ENCODE peak calls at places on chromosomes 6 and 20, in five cellular contexts. M is SK-N-SH, J is A549, F is MM.1S, H is breast epithelium. Z is an unnamed sample.

GRCh38 chr6:170238741-170239565 is 51.9 kb downstream of the DLL1 start:
- DNase-seq in F (no peak), H (no peak), M (no peak), J (no peak), Z (no peak)

GRCh38 chr20:32158943-32159660 is 48.4 kb downstream of the PLAGL2 start:
- DNase-seq in H (no peak), M (no peak), F (no peak), J (no peak), Z (no peak)

GRCh38 chr20:3964719-3965118 is 50.6 kb downstream of the RNF24 start:
- DNase-seq in F (no peak), M (no peak), J (no peak), H (no peak), Z (no peak)

GRCh38 chr20:1803216-1804128 is 91.7 kb upstream of the SIRPA start:
- DNase-seq in H (no peak), J (no peak), F (peak; percentile 79), M (peak; percentile 76), Z (peak; percentile 56)

GRCh38 chr20:63702036-63702665 is 5.6 kb downstream of the ARFRP1 start:
- DNase-seq in F (no peak), M (peak; percentile 74), J (no peak), H (no peak), Z (no peak)

GRCh38 chr6:36202101-36202500 is 5.6 kb downstream of the BRPF3 start:
- DNase-seq in M (no peak), J (no peak), F (no peak), H (no peak), Z (no peak)

GRCh38 chr6:41359617-41360313 is 24.4 kb downstream of the NCR2 start:
- DNase-seq in J (no peak), H (no peak), M (no peak), F (no peak), Z (no peak)

GRCh38 chr6:133544419-133544818 is 303.3 kb downstream of the EYA4 start:
- DNase-seq in M (no peak), H (no peak), F (no peak), J (no peak), Z (no peak)

GRCh38 chr6:98539669-98540207 is 294.6 kb upstream of the POU3F2 start:
- DNase-seq in J (no peak), M (no peak), H (no peak), F (peak; percentile 85), Z (no peak)

GRCh38 chr20:50838322-50838625 is 43.4 kb downstream of the BCAS4 start:
- DNase-seq in F (no peak), M (no peak), H (no peak), J (no peak), Z (no peak)

GRCh38 chr20:3165473-3166337 is 6.0 kb upstream of the FASTKD5 start:
- DNase-seq in M (no peak), F (no peak), H (no peak), J (no peak), Z (no peak)

GRCh38 chr6:140436023-140436811 is 1061.8 kb upstream of the CITED2 start:
- DNase-seq in H (peak; percentile 45), J (no peak), F (no peak), M (no peak), Z (no peak)

GRCh38 chr6:139338845-139339244 is 35.6 kb downstream of the CITED2 start:
- DNase-seq in J (no peak), F (no peak), M (no peak), H (no peak), Z (no peak)

GRCh38 chr6:73121421-73121993 is 103.8 kb downstream of the KHDC1L start:
- DNase-seq in F (no peak), M (no peak), H (no peak), J (no peak), Z (no peak)

GRCh38 chr6:23559587-23560343 is 566.2 kb upstream of the NRSN1 start:
- DNase-seq in J (no peak), M (no peak), F (no peak), H (no peak), Z (peak; percentile 48)

GRCh38 chr6:64437996-64438395 is 802.4 kb downstream of the PHF3 start:
- DNase-seq in F (no peak), M (no peak), H (no peak), J (no peak), Z (no peak)

GRCh38 chr6:84526631-84527030 is 237.8 kb downstream of the TBX18 start:
- DNase-seq in F (no peak), M (no peak), J (no peak), H (no peak), Z (no peak)

GRCh38 chr6:164690702-164691500 is 618.5 kb downstream of the C6orf118 start:
- DNase-seq in M (no peak), H (no peak), F (no peak), J (no peak), Z (no peak)

GRCh38 chr20:51379601-51380341 is 162.7 kb downstream of the NFATC2 start:
- DNase-seq in H (no peak), F (no peak), M (no peak), J (no peak), Z (no peak)

GRCh38 chr6:14046476-14047068 is 71.0 kb upstream of the CD83 start:
- DNase-seq in H (no peak), M (peak; percentile 65), F (peak; percentile 64), J (peak; percentile 60), Z (no peak)

GRCh38 chr20:53579581-53580375 is 13.9 kb downstream of the ZNF217 start:
- DNase-seq in F (no peak), J (no peak), M (no peak), H (no peak), Z (peak; percentile 56)

GRCh38 chr20:10646886-10647420 is 26.8 kb downstream of the JAG1 start:
- DNase-seq in M (no peak), J (no peak), F (no peak), H (no peak), Z (no peak)

DNA sequence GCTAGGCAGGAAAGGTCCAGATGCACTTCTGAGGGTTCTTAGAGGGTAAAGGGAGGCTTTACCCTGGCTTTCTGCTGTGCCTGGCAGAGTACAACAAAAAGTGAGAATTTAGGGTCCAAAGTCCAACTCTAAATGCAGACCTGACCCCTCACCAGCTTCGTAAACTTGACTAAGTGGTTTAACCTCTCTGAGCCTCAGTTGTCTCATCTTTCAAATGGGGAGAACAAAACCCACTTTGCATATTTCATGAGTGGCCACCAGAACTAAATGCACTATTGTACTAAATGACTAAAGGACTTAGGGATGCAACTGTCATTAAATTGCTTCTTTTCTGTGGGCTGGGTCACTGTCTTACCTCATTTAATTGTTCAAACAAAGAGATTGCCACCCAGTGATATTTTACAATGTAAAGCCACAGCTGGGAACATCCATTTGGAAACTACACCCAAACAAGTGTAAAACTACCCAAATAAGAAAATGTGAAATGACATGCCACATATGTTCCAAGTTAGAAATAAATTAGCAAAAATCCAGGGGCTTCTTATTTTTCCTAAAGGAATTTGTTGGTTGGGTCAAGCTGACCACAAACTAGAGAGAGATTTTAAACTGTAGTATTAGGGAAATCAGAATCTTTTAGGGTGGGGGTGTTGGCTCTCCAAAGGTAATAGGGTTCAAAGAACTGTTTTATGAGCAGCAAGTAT is 48.3 kb upstream of the RIN2 start:
- DNase-seq in J (no peak), M (no peak), F (no peak), H (no peak), Z (no peak)
- H3K4me1 ChIP-seq in J (peaks cover 18% of the 10 kb centered on the region), M (no peaks in the 10 kb centered on the region), F (peaks cover 15% of the 10 kb centered on the region), H (no peaks in the 10 kb centered on the region), Z (peaks cover 35% of the 10 kb centered on the region)

GRCh38 chr20:44598413-44599290 is 16.3 kb downstream of the PKIG start:
- DNase-seq in J (no peak), M (peak; percentile 41), H (no peak), F (peak; percentile 38), Z (no peak)
- TF ChIP-seq CTCF in J (no peak), M (peak; percentile 38), H (peak; percentile 20), F (peak; percentile 32), Z (no peak)

GRCh38 chr20:34820805-34821578 is 4.5 kb downstream of the NCOA6 start:
- DNase-seq in J (no peak), M (no peak), F (no peak), H (no peak), Z (no peak)
- H3K4me1 ChIP-seq in J (peaks cover 17% of the 10 kb centered on the region), M (peaks cover 5% of the 10 kb centered on the region), F (no peaks in the 10 kb centered on the region), H (no peaks in the 10 kb centered on the region), Z (peaks cover 39% of the 10 kb centered on the region)

GRCh38 chr6:150355932-150356331 is 12.9 kb upstream of the IYD start:
- DNase-seq in J (no peak), H (no peak), F (no peak), M (no peak), Z (no peak)

GRCh38 chr6:150354754-150355571 is 13.8 kb upstream of the IYD start:
- DNase-seq in J (no peak), M (no peak), H (no peak), F (no peak), Z (no peak)

GRCh38 chr6:150347845-150348244 is 21.0 kb upstream of the IYD start:
- DNase-seq in M (no peak), H (no peak), J (no peak), F (no peak), Z (no peak)

GRCh38 chr6:150353445-150353844 is 15.4 kb upstream of the IYD start:
- DNase-seq in J (no peak), M (no peak), H (no peak), F (no peak), Z (no peak)

DNA sequence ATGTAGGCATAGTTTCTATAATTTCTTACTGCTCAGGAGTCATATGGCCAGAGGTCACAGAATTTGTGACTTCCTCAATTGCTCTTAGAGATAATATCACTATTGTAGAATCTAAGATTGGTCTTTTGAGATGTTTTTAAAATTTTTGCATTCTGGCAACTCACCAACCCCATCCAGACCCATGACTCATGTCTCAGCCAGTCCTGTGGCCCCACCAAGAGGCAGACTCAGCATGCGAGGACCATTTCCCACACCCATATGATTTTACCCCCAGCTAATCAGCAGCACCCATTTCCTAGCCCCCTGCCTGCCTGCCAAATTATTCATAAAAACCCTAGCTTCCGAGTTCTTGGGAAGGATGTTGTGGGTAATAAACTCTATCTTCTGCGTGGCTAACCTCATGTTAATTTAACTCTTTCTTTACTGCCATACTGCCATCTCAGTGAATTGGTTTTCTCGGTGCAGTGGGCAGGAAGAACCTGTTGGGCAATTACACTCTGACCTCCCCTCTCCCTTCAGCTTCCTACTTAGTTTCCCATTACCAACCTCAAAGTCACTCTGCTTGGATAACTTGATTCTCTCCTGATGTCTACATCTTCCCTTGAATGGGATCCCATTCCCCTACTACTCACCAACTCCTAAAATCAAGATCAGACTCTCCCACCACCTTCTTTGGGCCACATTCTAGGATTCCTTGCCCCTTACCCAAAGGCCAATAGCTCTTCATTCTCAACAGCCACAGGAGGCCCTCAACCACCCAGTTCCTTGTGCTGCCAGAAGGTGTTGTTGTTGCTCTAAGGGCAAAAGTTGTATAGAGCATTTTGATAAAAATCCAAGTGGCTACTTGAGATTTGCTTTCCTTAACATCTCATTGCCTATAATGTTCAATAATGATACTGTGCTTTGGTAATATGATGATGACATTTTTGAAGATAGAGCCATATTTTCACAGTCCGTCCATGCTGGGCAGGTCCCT is 16.2 kb upstream of the IYD start:
- DNase-seq in F (no peak), M (no peak), H (no peak), J (no peak), Z (no peak)
- TF ChIP-seq CTCF in F (no peak), M (no peak), H (no peak), J (no peak), Z (no peak)

GRCh38 chr20:44715495-44716308 is 533 bp downstream of the CCN5 start:
- DNase-seq in F (no peak), M (no peak), J (no peak), H (no peak), Z (no peak)
- H3K4me1 ChIP-seq in F (no peaks in the 10 kb centered on the region), M (peaks cover 9% of the 10 kb centered on the region), J (peaks cover 77% of the 10 kb centered on the region), H (peaks cover 34% of the 10 kb centered on the region), Z (peaks cover 13% of the 10 kb centered on the region)

GRCh38 chr6:110179406-110180227 is at the start of gene WASF1:
- DNase-seq in M (peak; percentile 91), H (peak; percentile 95), F (peak; percentile 95), J (peak; percentile 62), Z (peak; percentile 95)
- TF ChIP-seq CTCF in M (no peak), H (no peak), F (no peak), J (no peak), Z (no peak)

Z was measured in mucosa of descending colon.